ENCODE peak calls at places on chromosome 1, in seven cellular contexts. V, Z, Y, H, R, A and L are unnamed samples.

GRCh38 chr1:202639500-202639899 is 70.8 kb downstream of the SYT2 start:
- DNase-seq in V (no peak), R (no peak), H (no peak), A (no peak), Z (peak), Y (no peak), L (no peak)

GRCh38 chr1:32924881-32925344 is 23.7 kb upstream of the TMEM54 start:
- DNase-seq in Y (no peak), A (peak), R (no peak), H (no peak), V (peak), Z (no peak), L (no peak)

GRCh38 chr1:32893198-32894018 is 7.1 kb downstream of the HPCA start:
- DNase-seq in R (no peak), Y (no peak), Z (peak), V (peak), H (no peak), A (peak), L (no peak)

GRCh38 chr1:186899977-186900376 is 71.2 kb downstream of the PLA2G4A start:
- DNase-seq in R (no peak), Y (no peak), Z (no peak), A (no peak), V (no peak), H (no peak), L (no peak)

GRCh38 chr1:245156736-245157505 is 2.1 kb downstream of the KIF26B start:
- DNase-seq in V (peak), H (peak), Z (peak), Y (no peak), A (peak), R (peak), L (no peak)

GRCh38 chr1:101485712-101486111 is 248.9 kb downstream of the S1PR1 start:
- DNase-seq in H (no peak), R (no peak), V (no peak), Z (no peak), A (no peak), Y (no peak), L (no peak)

GRCh38 chr1:107782192-107782845 is 182.7 kb downstream of the VAV3 start:
- DNase-seq in Y (no peak), A (peak), H (peak), R (peak), Z (peak), V (peak), L (no peak)

GRCh38 chr1:93979718-93980319 is 70.6 kb upstream of the GCLM start:
- DNase-seq in R (peak), A (no peak), H (no peak), Y (peak), Z (peak), V (no peak), L (no peak)

GRCh38 chr1:230395932-230396331 is 30.2 kb downstream of the PGBD5 start:
- DNase-seq in R (no peak), Z (no peak), H (no peak), Y (no peak), V (no peak), A (no peak), L (no peak)

GRCh38 chr1:1361982-1362423 is 3.6 kb upstream of the MXRA8 start:
- DNase-seq in V (peak), H (peak), Z (peak), A (peak), R (no peak), Y (peak), L (no peak)

GRCh38 chr1:2019162-2019542 is at the start of gene GABRD:
- DNase-seq in Z (peak), Y (no peak), V (peak), R (no peak), A (peak), H (no peak), L (no peak)

GRCh38 chr1:104593418-104594187 is 843.9 kb downstream of the AMY1C start:
- DNase-seq in V (peak), R (no peak), A (peak), H (no peak), Z (no peak), Y (no peak), L (no peak)

GRCh38 chr1:32094721-32095521 is 12.9 kb upstream of the KPNA6 start:
- DNase-seq in A (no peak), R (peak), Y (no peak), Z (no peak), V (no peak), H (no peak), L (no peak)

GRCh38 chr1:204573563-204573925 is 57.3 kb downstream of the MDM4 start:
- DNase-seq in Z (no peak), A (peak), V (no peak), R (peak), H (no peak), Y (no peak), L (no peak)

GRCh38 chr1:93753766-93754763 is 72.4 kb upstream of the BCAR3 start:
- DNase-seq in Y (peak), V (no peak), H (peak), R (peak), A (no peak), Z (peak), L (no peak)

GRCh38 chr1:12616709-12617373 is 1.2 kb downstream of the DHRS3 start:
- DNase-seq in V (no peak), A (no peak), H (peak), R (peak), Z (peak), Y (no peak), L (no peak)

GRCh38 chr1:21669287-21670058 is at the start of gene RAP1GAP:
- DNase-seq in Z (peak), Y (no peak), V (peak), A (peak), R (no peak), H (no peak), L (no peak)

GRCh38 chr1:64839270-64839669 is 94.4 kb downstream of the RAVER2 start:
- DNase-seq in Y (no peak), H (no peak), R (no peak), A (no peak), V (no peak), Z (no peak), L (no peak)

GRCh38 chr1:116390195-116390594 is 17.2 kb downstream of the ATP1A1 start:
- DNase-seq in Y (no peak), R (no peak), Z (no peak), H (no peak), V (no peak), A (no peak), L (no peak)

GRCh38 chr1:168163670-168164069 is 15.1 kb upstream of the TIPRL start:
- DNase-seq in H (no peak), V (no peak), A (no peak), Z (no peak), Y (no peak), R (no peak), L (no peak)

GRCh38 chr1:66412689-66413088 is 121.3 kb upstream of the SGIP1 start:
- DNase-seq in R (no peak), A (no peak), Z (peak), V (no peak), H (no peak), Y (no peak), L (no peak)

GRCh38 chr1:206797534-206798383 is 25.5 kb upstream of the IL10 start:
- DNase-seq in A (peak), H (no peak), Z (peak), Y (no peak), R (peak), V (peak), L (no peak)

DNA sequence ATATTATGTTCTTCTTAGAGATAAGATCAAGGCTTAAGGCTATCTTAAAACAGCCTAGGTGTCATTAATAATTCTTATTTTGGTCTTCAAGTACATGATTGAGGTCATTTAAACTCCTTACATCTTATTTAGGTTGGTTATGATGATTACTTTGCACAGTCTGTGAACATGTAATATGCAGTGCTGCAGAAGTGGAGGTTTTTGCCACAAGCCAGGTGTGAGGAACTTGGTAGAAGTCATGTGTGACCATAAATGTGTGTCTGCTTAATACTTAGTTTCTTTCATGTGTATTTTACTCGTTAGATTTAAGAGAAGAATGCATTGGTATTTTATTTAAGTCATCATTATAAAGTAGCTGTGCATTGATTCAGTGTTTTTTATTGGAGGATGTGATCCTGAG is 10.1 kb downstream of the ATG4C start:
- DNase-seq in H (no peak), Y (no peak), R (no peak), A (no peak), Z (no peak), V (no peak), L (no peak)
- H3K27ac ChIP-seq in H (no peak), Y (no peak), R (no peak), A (no peak), Z (no peak), V (no peak), L (no peak)

GRCh38 chr1:26959722-26960624 is at the start of gene KDF1:
- DNase-seq in A (peak), H (no peak), Z (no peak), R (peak), Y (no peak), V (peak), L (no peak)

GRCh38 chr1:26959270-26959669 is 998 bp downstream of the KDF1 start:
- DNase-seq in V (no peak), Z (no peak), H (no peak), Y (no peak), A (no peak), R (no peak), L (no peak)

GRCh38 chr1:26957306-26957705 is 3.0 kb downstream of the KDF1 start:
- DNase-seq in V (no peak), R (no peak), H (no peak), Y (no peak), Z (no peak), A (no peak), L (no peak)

GRCh38 chr1:26961826-26962225 is 1.6 kb upstream of the KDF1 start:
- DNase-seq in Y (no peak), Z (peak), A (no peak), H (peak), R (peak), V (no peak), L (no peak)

GRCh38 chr1:26960625-26960966 is 328 bp upstream of the KDF1 start:
- DNase-seq in R (no peak), V (no peak), H (no peak), Y (no peak), Z (no peak), A (no peak), L (no peak)
- H3K4me3 ChIP-seq in R (peak), V (peak), H (no peak), Y (no peak), Z (no peak), A (peak), L (no peak)

GRCh38 chr1:36349241-36349671 is 25.8 kb upstream of the EVA1B start:
- DNase-seq in R (peak), Y (no peak), V (no peak), Z (peak), H (peak), A (no peak), L (no peak)
- H3K27ac ChIP-seq in R (peak), Y (peak), V (no peak), Z (peak), H (peak), A (no peak), L (peak)

GRCh38 chr1:81477704-81478103 is 323.0 kb upstream of the ADGRL2 start:
- DNase-seq in A (no peak), R (no peak), V (no peak), Y (no peak), Z (no peak), H (no peak), L (no peak)
- H3K4me3 ChIP-seq in A (no peak), R (no peak), V (no peak), Y (no peak), Z (no peak), H (no peak), L (peak)

GRCh38 chr1:235012436-235013210 is 116.0 kb downstream of the TOMM20 start:
- DNase-seq in Z (peak), Y (no peak), R (no peak), A (no peak), H (no peak), V (no peak), L (no peak)
- H3K27ac ChIP-seq in Z (peak), Y (no peak), R (peak), A (no peak), H (peak), V (no peak), L (no peak)